ENCODE peak calls at places on chromosomes 6 and 20, in four cellular contexts. X is substantia nigra, Q is AG09309, M is lower lobe of right lung. I is an unnamed sample.

GRCh38 chr20:20734475-20734948 is 22.1 kb upstream of the RALGAPA2 start:
- DNase-seq in Q (no peak), X (no peak), M (no peak), I (no peak)

GRCh38 chr6:162245831-162246230 is 481.7 kb downstream of the PRKN start:
- DNase-seq in Q (no peak), X (no peak), M (no peak), I (no peak)

GRCh38 chr20:59010995-59011873 is 4.2 kb upstream of the CTSZ start:
- DNase-seq in Q (peak), X (no peak), M (no peak), I (no peak)

GRCh38 chr6:82567621-82568020 is 204.0 kb downstream of the TPBG start:
- DNase-seq in M (no peak), X (no peak), Q (no peak), I (no peak)

GRCh38 chr6:90411292-90411781 is 114.7 kb upstream of the BACH2 start:
- DNase-seq in Q (no peak), M (no peak), X (no peak), I (peak)

GRCh38 chr6:145110109-145110508 is 625.2 kb downstream of the EPM2A start:
- DNase-seq in X (no peak), Q (no peak), M (no peak), I (no peak)

GRCh38 chr6:56349196-56349595 is 101.8 kb upstream of the COL21A1 start:
- DNase-seq in Q (no peak), M (no peak), X (no peak), I (no peak)

GRCh38 chr6:136410201-136411027 is 120.8 kb upstream of the BCLAF1 start:
- DNase-seq in X (no peak), M (no peak), Q (no peak), I (no peak)

GRCh38 chr20:38649275-38649891 is 47.8 kb downstream of the ARHGAP40 start:
- DNase-seq in M (no peak), Q (no peak), X (peak), I (no peak)

GRCh38 chr6:116370717-116371383 is at the start of gene DSE:
- DNase-seq in X (peak), M (peak), Q (peak), I (peak)

GRCh38 chr6:100891079-100891478 is 9.9 kb upstream of the ASCC3 start:
- DNase-seq in Q (no peak), X (no peak), M (no peak), I (no peak)

GRCh38 chr6:101747711-101748110 is 354.2 kb downstream of the GRIK2 start:
- DNase-seq in M (no peak), X (no peak), Q (no peak), I (no peak)

GRCh38 chr6:44456070-44456965 is 68.8 kb downstream of the CDC5L start:
- DNase-seq in M (no peak), X (no peak), Q (peak), I (peak)

GRCh38 chr6:129645371-129646139 is 64.4 kb downstream of the ARHGAP18 start:
- DNase-seq in M (no peak), X (no peak), Q (no peak), I (no peak)

GRCh38 chr6:79872303-79872702 is 75.0 kb downstream of the ELOVL4 start:
- DNase-seq in X (no peak), Q (no peak), M (no peak), I (no peak)

GRCh38 chr20:39214778-39215177 is 252.6 kb downstream of the DHX35 start:
- DNase-seq in Q (no peak), X (no peak), M (no peak), I (no peak)

GRCh38 chr6:133130863-133131262 is 110.3 kb upstream of the EYA4 start:
- DNase-seq in M (peak), X (no peak), Q (no peak), I (no peak)

GRCh38 chr6:36998723-36999466 is 6.6 kb upstream of the FGD2 start:
- DNase-seq in Q (no peak), M (no peak), X (peak), I (no peak)

GRCh38 chr6:119459207-119459974 is 109.8 kb upstream of the MAN1A1 start:
- DNase-seq in M (no peak), X (no peak), Q (no peak), I (no peak)

GRCh38 chr6:166584046-166584679 is 2.3 kb downstream of the RAMACL start:
- DNase-seq in Q (no peak), X (no peak), M (no peak), I (no peak)

GRCh38 chr20:19961298-19961697 is 55.9 kb upstream of the NAA20 start:
- DNase-seq in Q (no peak), X (no peak), M (no peak), I (no peak)

GRCh38 chr6:148445116-148445515 is 102.5 kb downstream of the SASH1 start:
- DNase-seq in X (no peak), Q (no peak), M (no peak), I (no peak)

GRCh38 chr6:89475634-89476033 is 42.7 kb downstream of the ANKRD6 start:
- DNase-seq in M (no peak), Q (no peak), X (no peak), I (no peak)

GRCh38 chr20:44961024-44961866 is 1.0 kb upstream of the TOMM34 start:
- DNase-seq in Q (no peak), X (no peak), M (no peak), I (no peak)

I was measured in T-helper 9 cell.